ENCODE peak calls at places on chromosomes 13 and 19, in ten cellular contexts. O is fibroblast of lung, R is heart right ventricle, W is left ventricle myocardium inferior, M is IMR-90, G is H1, U is stomach, D is lower lobe of right lung, A is cardiac muscle cell, N is PC-3. L is an unnamed sample. For H3K4me1, the result is how much of the 10 kb centered on the place peaks cover.

GRCh38 chr13:24381539-24382265 is 72.3 kb downstream of the C1QTNF9 start:
- DNase-seq in O (peak), R (no peak), W (no peak), M (peak), G (no peak), U (no peak), D (no peak), A (no peak), N (peak), L (no peak)

GRCh38 chr13:41018583-41018909 is 570 bp downstream of the ELF1 start:
- DNase-seq in O (no peak), R (no peak), W (no peak), M (no peak), G (no peak), U (no peak), D (no peak), A (no peak), N (no peak), L (no peak)

GRCh38 chr13:32639502-32640105 is 53.4 kb downstream of the PDS5B start:
- DNase-seq in O (peak), R (no peak), W (no peak), M (peak), G (no peak), U (peak), D (no peak), A (peak), N (peak), L (no peak)

GRCh38 chr19:47765522-47766358 is 12.8 kb upstream of the SELENOW start:
- DNase-seq in O (peak), R (peak), W (peak), M (peak), G (no peak), U (peak), D (peak), A (peak), N (peak), L (no peak)

GRCh38 chr19:46271488-46272197 is 25.2 kb upstream of the HIF3A start:
- DNase-seq in O (no peak), R (no peak), W (no peak), M (peak), G (no peak), U (no peak), D (no peak), A (no peak), N (peak), L (no peak)

GRCh38 chr13:78601124-78601885 is 2.0 kb downstream of the POU4F1 start:
- DNase-seq in O (peak), R (no peak), W (no peak), M (peak), G (no peak), U (no peak), D (no peak), A (no peak), N (no peak), L (peak)

GRCh38 chr13:38042771-38043170 is 173.2 kb upstream of the TRPC4 start:
- DNase-seq in O (no peak), R (no peak), W (no peak), M (peak), G (no peak), U (no peak), D (no peak), A (no peak), N (no peak), L (no peak)

GRCh38 chr19:19482785-19483625 is 32.3 kb downstream of the TSSK6 start:
- DNase-seq in O (no peak), R (no peak), W (no peak), M (peak), G (no peak), U (no peak), D (no peak), A (no peak), N (no peak), L (no peak)

GRCh38 chr19:3459322-3459881 is 20.9 kb downstream of the SMIM24 start:
- DNase-seq in O (peak), R (peak), W (peak), M (peak), G (no peak), U (peak), D (peak), A (peak), N (no peak), L (no peak)

GRCh38 chr13:93289047-93289446 is 62.4 kb downstream of the GPC6 start:
- DNase-seq in O (no peak), R (no peak), W (no peak), M (peak), G (no peak), U (no peak), D (no peak), A (no peak), N (no peak), L (no peak)

GRCh38 chr19:2391118-2391725 is 31.2 kb downstream of the TMPRSS9 start:
- DNase-seq in O (peak), R (no peak), W (no peak), M (peak), G (no peak), U (peak), D (no peak), A (peak), N (peak), L (no peak)

GRCh38 chr19:35901854-35902661 is at the start of gene HCST:
- DNase-seq in O (no peak), R (no peak), W (no peak), M (peak), G (no peak), U (no peak), D (peak), A (no peak), N (peak), L (no peak)

GRCh38 chr19:42178791-42179500 is 38.5 kb downstream of the DEDD2 start:
- DNase-seq in O (no peak), R (no peak), W (no peak), M (no peak), G (peak), U (no peak), D (no peak), A (peak), N (no peak), L (no peak)

GRCh38 chr19:27735314-27735713 is 1477.6 kb downstream of the UQCRFS1 start:
- DNase-seq in O (no peak), R (no peak), W (no peak), M (no peak), G (no peak), U (no peak), D (no peak), A (no peak), N (no peak), L (no peak)

GRCh38 chr13:88074794-88075509 is 403.8 kb downstream of the SLITRK5 start:
- DNase-seq in O (peak), R (no peak), W (no peak), M (no peak), G (no peak), U (no peak), D (no peak), A (no peak), N (no peak), L (no peak)

GRCh38 chr19:8392017-8392591 is 1.9 kb downstream of the RAB11B start:
- DNase-seq in O (peak), R (peak), W (peak), M (no peak), G (no peak), U (peak), D (peak), A (no peak), N (no peak), L (no peak)
- H3K4me1 ChIP-seq in O (under half), R (half or more), W (half or more), M (under half), G (under half), U (half or more), D (half or more), A (under half), N (under half), L (under half)

GRCh38 chr13:100513987-100514670 is 74.5 kb downstream of the GGACT start:
- DNase-seq in O (peak), R (no peak), W (no peak), M (no peak), G (no peak), U (no peak), D (no peak), A (no peak), N (peak), L (no peak)
- H3K4me3 ChIP-seq in O (no peak), R (no peak), W (no peak), M (no peak), G (no peak), U (no peak), D (no peak), A (no peak), N (no peak), L (no peak)

GRCh38 chr13:42660367-42660965 is 86.5 kb downstream of the TNFSF11 start:
- DNase-seq in O (peak), R (no peak), W (no peak), M (peak), G (no peak), U (no peak), D (no peak), A (no peak), N (peak), L (no peak)
- TF ChIP-seq CTCF in O (peak), R (peak), W (peak), M (peak), G (no peak), U (no peak), D (no peak), A (peak), N (peak), L (peak)

GRCh38 chr13:26483546-26483945 is 73.9 kb upstream of the WASF3 start:
- DNase-seq in O (no peak), R (no peak), W (no peak), M (no peak), G (no peak), U (no peak), D (no peak), A (no peak), N (no peak), L (no peak)

GRCh38 chr13:26482451-26483197 is 74.9 kb upstream of the WASF3 start:
- DNase-seq in O (peak), R (no peak), W (no peak), M (peak), G (peak), U (peak), D (no peak), A (peak), N (peak), L (no peak)

GRCh38 chr13:26476744-26477129 is 80.7 kb upstream of the WASF3 start:
- DNase-seq in O (no peak), R (no peak), W (no peak), M (no peak), G (no peak), U (no peak), D (no peak), A (no peak), N (no peak), L (no peak)

GRCh38 chr13:26477681-26478080 is 79.8 kb upstream of the WASF3 start:
- DNase-seq in O (no peak), R (no peak), W (no peak), M (no peak), G (no peak), U (no peak), D (no peak), A (no peak), N (no peak), L (no peak)

GRCh38 chr13:26480246-26480855 is 77.1 kb upstream of the WASF3 start:
- DNase-seq in O (peak), R (no peak), W (no peak), M (peak), G (no peak), U (no peak), D (no peak), A (no peak), N (peak), L (no peak)
- H3K4me1 ChIP-seq in O (under half), R (under half), W (under half), M (under half), G (under half), U (under half), D (under half), A (under half), N (under half), L (under half)

GRCh38 chr19:11098861-11099260 is 9.6 kb downstream of the LDLR start:
- DNase-seq in O (no peak), R (no peak), W (no peak), M (no peak), G (no peak), U (no peak), D (no peak), A (no peak), N (no peak), L (no peak)

GRCh38 chr19:11098327-11098726 is 9.1 kb downstream of the LDLR start:
- DNase-seq in O (no peak), R (no peak), W (no peak), M (no peak), G (no peak), U (no peak), D (no peak), A (no peak), N (no peak), L (no peak)

GRCh38 chr19:11100064-11100463 is 10.8 kb downstream of the LDLR start:
- DNase-seq in O (no peak), R (no peak), W (no peak), M (no peak), G (no peak), U (no peak), D (no peak), A (no peak), N (no peak), L (no peak)

GRCh38 chr19:11094520-11094894 is 5.2 kb downstream of the LDLR start:
- DNase-seq in O (no peak), R (no peak), W (no peak), M (no peak), G (no peak), U (no peak), D (no peak), A (no peak), N (no peak), L (no peak)

DNA sequence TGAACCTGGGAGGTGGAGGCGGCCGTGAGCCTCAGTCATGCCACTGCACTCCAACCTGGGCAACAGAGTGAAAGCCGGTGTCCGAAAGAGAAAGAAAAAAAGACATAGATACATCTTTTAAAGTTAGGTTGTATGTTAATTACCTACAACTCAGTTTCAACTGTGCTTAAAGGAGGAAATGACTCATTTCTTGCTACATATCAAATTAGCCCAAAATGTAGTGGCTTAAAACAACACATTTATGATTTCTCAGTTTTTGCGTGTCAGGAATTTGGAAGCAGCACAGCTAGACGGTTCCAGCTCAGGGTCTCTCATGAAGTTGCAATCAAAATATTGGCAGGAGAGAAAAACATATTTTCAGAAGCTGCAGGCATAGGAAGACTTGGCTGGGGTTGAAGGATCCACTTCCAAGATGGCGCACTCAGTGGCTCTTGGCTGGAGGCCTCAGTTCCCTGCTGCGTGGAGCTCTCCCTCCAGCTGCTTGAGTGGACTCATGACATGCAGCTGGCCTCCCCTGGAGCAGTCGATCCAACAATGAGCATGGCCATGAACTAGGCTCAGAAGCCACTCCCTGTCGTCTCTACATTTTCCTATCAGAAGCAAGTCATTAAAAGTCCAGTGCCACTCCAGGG is 7.1 kb downstream of the LDLR start:
- DNase-seq in O (peak), R (peak), W (peak), M (peak), G (no peak), U (no peak), D (no peak), A (no peak), N (peak), L (no peak)
- H3K4me3 ChIP-seq in O (no peak), R (no peak), W (no peak), M (no peak), G (no peak), U (no peak), D (no peak), A (no peak), N (peak), L (no peak)

GRCh38 chr13:75481176-75482069 is 546 bp downstream of the TBC1D4 start:
- DNase-seq in O (peak), R (peak), W (peak), M (no peak), G (no peak), U (peak), D (peak), A (peak), N (peak), L (peak)

GRCh38 chr13:75479102-75479501 is 2.9 kb downstream of the TBC1D4 start:
- DNase-seq in O (no peak), R (no peak), W (no peak), M (no peak), G (no peak), U (no peak), D (no peak), A (no peak), N (peak), L (no peak)

GRCh38 chr13:75482820-75483079 is 781 bp upstream of the TBC1D4 start:
- DNase-seq in O (no peak), R (no peak), W (no peak), M (no peak), G (no peak), U (no peak), D (no peak), A (no peak), N (no peak), L (no peak)

GRCh38 chr13:75480691-75481175 is 1.2 kb downstream of the TBC1D4 start:
- DNase-seq in O (peak), R (peak), W (peak), M (peak), G (no peak), U (peak), D (peak), A (peak), N (peak), L (peak)

GRCh38 chr13:75482070-75482819 is at the start of gene TBC1D4:
- DNase-seq in O (peak), R (peak), W (peak), M (peak), G (peak), U (peak), D (peak), A (peak), N (peak), L (peak)
- TF ChIP-seq CTCF in O (peak), R (peak), W (peak), M (peak), G (peak), U (peak), D (peak), A (peak), N (peak), L (peak)

DNA sequence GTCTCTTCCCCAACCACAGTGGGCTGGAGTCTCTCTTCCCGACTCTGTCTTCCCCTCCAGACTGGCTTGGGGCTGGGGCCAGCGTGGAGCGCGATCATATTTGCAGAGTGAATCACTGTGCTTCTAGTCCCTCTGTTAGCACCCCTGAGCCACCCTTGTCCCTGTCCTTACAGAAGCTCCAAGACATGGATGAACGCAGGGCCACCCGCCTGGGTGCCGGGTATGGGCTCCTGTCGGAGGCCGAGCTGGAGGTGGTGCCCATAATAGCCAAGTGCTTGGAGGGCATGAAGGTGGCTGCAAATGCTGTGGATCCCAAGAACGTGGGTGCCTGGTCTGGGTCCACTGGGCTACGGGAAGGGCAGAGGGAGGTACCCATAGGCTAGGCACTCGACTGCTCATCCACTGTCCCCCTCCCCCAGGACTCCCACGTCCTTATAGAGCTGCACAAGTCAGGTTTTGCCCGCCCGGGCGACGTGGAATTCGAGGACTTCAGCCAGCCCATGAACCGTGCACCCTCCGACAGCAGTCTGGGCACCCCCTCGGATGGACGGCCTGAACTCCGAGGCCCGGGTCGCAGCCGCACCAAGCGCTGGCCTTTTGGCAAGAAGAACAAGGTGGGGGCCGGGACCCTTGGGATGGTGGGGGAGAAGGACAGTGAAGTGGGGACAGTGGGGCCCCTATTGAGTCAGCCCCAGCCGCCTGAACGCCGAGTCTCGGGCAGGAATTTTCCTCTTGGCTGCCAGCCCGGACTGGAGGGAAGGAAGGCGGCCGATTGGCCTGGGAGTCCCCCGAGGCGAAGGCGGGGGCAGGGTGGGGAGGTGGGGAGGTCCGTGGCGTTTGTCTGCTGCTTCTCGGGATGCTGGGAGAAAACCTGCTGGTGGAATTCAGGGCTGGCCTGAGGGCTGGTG is 5.2 kb downstream of the TRIP10 start:
- DNase-seq in O (peak), R (peak), W (peak), M (peak), G (no peak), U (peak), D (peak), A (peak), N (peak), L (peak)
- H3K4me1 ChIP-seq in O (under half), R (half or more), W (half or more), M (under half), G (under half), U (half or more), D (half or more), A (under half), N (under half), L (under half)